ENCODE peak calls at places on chromosomes 12 and 14, in four cellular contexts. One of them, this sample, is unnamed.

GRCh38 chr12:113815031-113815430 is 151.1 kb downstream of the RBM19 start:
- DNase-seq in K562: no peak
- DNase-seq in GM12891: no peak
- DNase-seq in GM12878: no peak
- DNase-seq in this sample: no peak

GRCh38 chr12:72282721-72283120 is 10.6 kb downstream of the TRHDE start:
- DNase-seq in K562: no peak
- DNase-seq in GM12878: no peak
- DNase-seq in GM12891: no peak
- DNase-seq in this sample: no peak

GRCh38 chr14:49893309-49894213 is 679 bp downstream of the ARF6 start:
- DNase-seq in GM12878: no peak
- DNase-seq in K562: peak; percentile 68
- DNase-seq in GM12891: peak; percentile 59
- DNase-seq in this sample: peak; percentile 55

GRCh38 chr12:70829070-70829469 is 91.5 kb downstream of the PTPRR start:
- DNase-seq in K562: no peak
- DNase-seq in GM12891: no peak
- DNase-seq in GM12878: no peak
- DNase-seq in this sample: no peak

GRCh38 chr12:17680220-17680619 is 409.8 kb downstream of the RERGL start:
- DNase-seq in GM12878: no peak
- DNase-seq in K562: no peak
- DNase-seq in GM12891: no peak
- DNase-seq in this sample: no peak

GRCh38 chr12:65822732-65823480 is 1.4 kb upstream of the HMGA2 start:
- DNase-seq in GM12891: no peak
- DNase-seq in K562: no peak
- DNase-seq in GM12878: no peak
- DNase-seq in this sample: no peak

GRCh38 chr12:50572275-50572674 is 67.5 kb downstream of the DIP2B start:
- DNase-seq in GM12878: no peak
- DNase-seq in K562: no peak
- DNase-seq in GM12891: no peak
- DNase-seq in this sample: peak; percentile 71

GRCh38 chr14:54344445-54344844 is 52.4 kb upstream of the CDKN3 start:
- DNase-seq in GM12878: no peak
- DNase-seq in K562: peak; percentile 32
- DNase-seq in GM12891: no peak
- DNase-seq in this sample: no peak

GRCh38 chr12:113247123-113248045 is 26.1 kb downstream of the TPCN1 start:
- DNase-seq in GM12878: no peak
- DNase-seq in K562: no peak
- DNase-seq in GM12891: no peak
- DNase-seq in this sample: peak; percentile 67

DNA sequence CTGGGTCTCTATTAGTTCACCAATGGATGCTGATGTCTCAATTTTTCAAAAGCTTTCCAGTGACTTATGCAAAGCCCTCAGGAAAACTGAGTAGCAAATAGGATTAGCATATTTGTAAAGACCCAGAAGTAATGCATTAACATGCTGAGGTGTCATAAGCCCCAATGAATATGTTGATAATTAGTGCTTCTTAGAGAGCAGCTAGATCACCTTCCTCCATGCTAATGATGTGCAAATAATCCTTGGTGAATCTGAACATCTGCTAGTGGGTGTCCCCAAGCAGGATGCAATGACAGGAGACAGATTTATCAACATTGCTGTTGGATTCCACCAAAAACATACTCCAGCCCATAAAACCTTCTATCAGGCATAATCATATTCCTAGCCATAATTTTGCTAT is 19.0 kb downstream of the IFNG start:
- DNase-seq in K562: no peak
- DNase-seq in GM12891: no peak
- DNase-seq in GM12878: no peak
- DNase-seq in this sample: no peak
- TF ChIP-seq SPI1 in K562: no peak
- TF ChIP-seq SPI1 in GM12891: no peak
- TF ChIP-seq SPI1 in GM12878: no peak
- TF ChIP-seq SPI1 in this sample: no peak

GRCh38 chr14:101068293-101068957 is 164.9 kb upstream of the RTL1 start:
- DNase-seq in GM12891: no peak
- DNase-seq in K562: no peak
- DNase-seq in GM12878: no peak
- DNase-seq in this sample: no peak
- TF ChIP-seq SPI1 in GM12891: no peak
- TF ChIP-seq SPI1 in K562: no peak
- TF ChIP-seq SPI1 in GM12878: no peak
- TF ChIP-seq SPI1 in this sample: no peak

DNA sequence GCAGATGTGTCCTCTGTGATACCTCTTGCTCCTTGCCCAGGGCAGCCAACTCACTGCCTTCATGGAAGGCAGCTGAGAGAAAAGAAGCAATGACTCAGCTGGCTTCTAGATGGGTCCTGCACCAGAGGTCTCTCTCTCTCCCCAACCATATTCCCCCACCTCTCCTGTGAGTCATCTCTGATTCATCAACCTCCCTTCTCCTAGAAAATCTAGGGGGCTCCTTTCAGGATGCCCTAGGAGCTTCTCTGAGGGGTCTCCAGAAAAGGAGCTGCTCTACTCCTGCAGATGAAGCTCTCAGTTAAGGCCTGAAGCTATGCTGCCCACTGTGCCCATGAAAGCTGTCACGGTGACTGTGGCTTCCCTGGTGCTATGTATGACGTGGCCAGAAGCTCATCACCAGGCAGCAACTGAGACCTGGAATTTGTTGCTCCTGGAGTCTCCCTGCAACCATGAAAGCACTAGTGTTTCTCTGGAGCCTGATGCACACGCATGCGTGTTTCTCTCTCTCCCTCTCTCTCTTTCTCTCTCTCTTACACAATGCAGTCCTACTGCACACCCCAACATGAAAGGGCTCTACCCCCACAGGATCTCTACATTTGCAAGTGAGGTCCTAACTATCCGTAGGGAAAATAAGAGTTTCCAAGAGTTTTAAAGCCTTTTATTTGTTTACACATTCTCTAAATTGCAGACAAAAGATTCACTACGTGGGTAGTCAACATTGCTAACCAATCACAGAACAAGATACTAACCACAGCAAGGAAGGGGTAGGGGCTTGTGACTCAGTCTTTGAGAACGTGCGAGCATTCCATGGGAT is 285.3 kb downstream of the DPF3 start:
- DNase-seq in GM12878: no peak
- DNase-seq in GM12891: no peak
- DNase-seq in K562: peak; percentile 18
- DNase-seq in this sample: no peak
- TF ChIP-seq SPI1 in GM12878: no peak
- TF ChIP-seq SPI1 in GM12891: no peak
- TF ChIP-seq SPI1 in K562: no peak
- TF ChIP-seq SPI1 in this sample: no peak

DNA sequence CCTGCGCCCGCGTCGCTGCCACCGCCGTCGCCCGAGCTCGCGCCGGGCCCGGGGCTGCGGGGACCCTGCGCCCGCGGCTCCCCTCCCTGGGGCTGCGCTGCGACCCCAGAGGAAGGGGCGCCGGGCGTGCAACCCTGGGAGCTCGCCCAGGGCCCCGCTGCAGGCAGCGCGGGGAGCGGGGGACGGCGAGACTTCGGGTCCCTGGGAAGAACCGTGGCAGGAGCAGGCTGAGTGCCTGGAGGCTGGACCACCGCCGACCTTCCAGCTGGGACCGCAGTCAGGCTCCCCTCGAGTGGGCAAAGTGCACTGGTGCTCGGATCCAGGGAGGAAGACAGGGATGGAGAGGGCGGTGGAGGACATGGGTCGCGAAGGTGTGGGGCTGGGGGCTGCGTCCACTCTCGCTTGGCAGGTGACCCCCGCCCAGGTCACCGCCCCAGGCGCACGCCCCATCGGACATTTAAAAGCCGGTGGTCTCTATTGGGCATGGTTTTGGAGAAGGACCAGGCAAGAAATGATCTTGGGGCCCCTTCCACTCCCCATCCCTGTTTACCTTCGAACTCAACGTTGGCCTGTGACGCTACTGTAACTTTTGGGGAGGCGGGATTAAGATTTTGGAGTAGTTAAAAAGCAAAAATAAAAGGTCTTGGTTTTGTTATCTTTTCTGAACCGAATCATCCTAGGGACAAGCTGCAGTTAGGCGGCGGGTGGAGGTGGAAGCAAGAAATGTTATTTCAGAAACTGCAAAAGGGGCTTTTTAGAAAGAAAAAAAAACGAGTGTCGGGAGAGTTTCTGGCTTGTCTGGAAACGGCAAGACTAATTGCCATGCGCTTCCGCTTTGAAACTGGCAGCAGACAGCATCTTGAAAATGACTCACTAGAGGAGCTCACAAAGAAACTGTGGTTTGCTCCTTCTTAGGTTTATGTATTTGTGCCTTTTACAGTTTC is 998 bp downstream of the ELK3 start:
- DNase-seq in GM12891: peak; percentile 64
- DNase-seq in GM12878: peak; percentile 80
- DNase-seq in K562: peak; percentile 29
- DNase-seq in this sample: peak; percentile 61
- TF ChIP-seq SPI1 in GM12891: peak; percentile 65
- TF ChIP-seq SPI1 in GM12878: peak; percentile 55
- TF ChIP-seq SPI1 in K562: peak; percentile 74
- TF ChIP-seq SPI1 in this sample: peak; percentile 67

GRCh38 chr12:27651201-27651600 is 45.0 kb upstream of the REP15 start:
- DNase-seq in GM12891: no peak
- DNase-seq in K562: no peak
- DNase-seq in GM12878: no peak
- DNase-seq in this sample: no peak
- TF ChIP-seq SPI1 in GM12891: no peak
- TF ChIP-seq SPI1 in K562: no peak
- TF ChIP-seq SPI1 in GM12878: no peak
- TF ChIP-seq SPI1 in this sample: no peak

GRCh38 chr12:111024205-111024794 is 103.9 kb upstream of the MYL2 start:
- DNase-seq in K562: peak; percentile 80
- DNase-seq in GM12878: peak; percentile 4
- DNase-seq in GM12891: peak; percentile 60
- DNase-seq in this sample: no peak
- TF ChIP-seq SPI1 in K562: no peak
- TF ChIP-seq SPI1 in GM12878: no peak
- TF ChIP-seq SPI1 in GM12891: no peak
- TF ChIP-seq SPI1 in this sample: no peak

This sample was measured in HL-60.